ENCODE peak calls at places on chromosomes 11 and 22, in six cellular contexts. M, V, T, W, F and U are unnamed samples.

GRCh38 chr22:25177226-25177625 is 22.4 kb upstream of the CRYBB3 start:
- DNase-seq in V (no peak), F (no peak), T (no peak), M (no peak), W (no peak), U (no peak)

GRCh38 chr11:9150944-9151343 is 59.5 kb upstream of the SCUBE2 start:
- DNase-seq in W (no peak), T (no peak), M (no peak), F (no peak), V (peak; percentile 72), U (no peak)

GRCh38 chr11:26522912-26523610 is 49.0 kb downstream of the MUC15 start:
- DNase-seq in F (no peak), T (no peak), M (no peak), V (peak; percentile 62), W (no peak), U (peak; percentile 1)

GRCh38 chr11:19918302-19919049 is 205.8 kb downstream of the NAV2 start:
- DNase-seq in M (no peak), F (no peak), V (peak; percentile 79), W (no peak), T (no peak), U (no peak)

GRCh38 chr11:662689-663274 is 25.7 kb downstream of the DRD4 start:
- DNase-seq in V (peak; percentile 68), M (no peak), W (peak; percentile 68), F (peak; percentile 60), T (peak; percentile 43), U (peak; percentile 72)

GRCh38 chr22:35303029-35303624 is 3.4 kb downstream of the TOM1 start:
- DNase-seq in M (no peak), T (no peak), V (no peak), F (no peak), W (no peak), U (no peak)

GRCh38 chr22:27668828-27669797 is 132.4 kb downstream of the MN1 start:
- DNase-seq in M (no peak), W (peak; percentile 94), F (no peak), V (peak; percentile 86), T (peak; percentile 7), U (peak; percentile 86)

GRCh38 chr22:35375031-35375430 is 5.9 kb upstream of the HMOX1 start:
- DNase-seq in T (no peak), M (no peak), V (peak; percentile 50), W (no peak), F (no peak), U (no peak)

GRCh38 chr11:70182266-70182665 is 20.8 kb upstream of the FADD start:
- DNase-seq in F (no peak), W (no peak), M (no peak), T (no peak), V (no peak), U (no peak)

GRCh38 chr22:21938071-21938822 is 14.4 kb downstream of the PPM1F start:
- DNase-seq in W (peak; percentile 95), M (peak; percentile 97), V (peak; percentile 95), F (peak; percentile 89), T (peak; percentile 94), U (peak; percentile 94)

GRCh38 chr11:66451663-66452062 is 13.0 kb upstream of the MRPL11 start:
- DNase-seq in W (no peak), T (no peak), M (no peak), V (no peak), F (no peak), U (no peak)

GRCh38 chr11:71395774-71396173 is 52.4 kb downstream of the DHCR7 start:
- DNase-seq in W (no peak), T (no peak), V (no peak), M (no peak), F (no peak), U (no peak)

GRCh38 chr11:42237701-42238235 is 778.3 kb upstream of the LRRC4C start:
- DNase-seq in V (peak; percentile 74), M (no peak), T (no peak), W (no peak), F (no peak), U (no peak)

GRCh38 chr11:30960387-30960992 is 374.3 kb upstream of the MPPED2 start:
- DNase-seq in M (no peak), W (no peak), V (peak; percentile 72), T (no peak), F (no peak), U (peak; percentile 10)

GRCh38 chr11:36109850-36110606 is 166.2 kb downstream of the LDLRAD3 start:
- DNase-seq in M (no peak), V (no peak), T (no peak), F (no peak), W (no peak), U (no peak)

GRCh38 chr22:40449676-40450035 is 79.3 kb downstream of the SGSM3 start:
- DNase-seq in W (no peak), T (no peak), M (no peak), F (no peak), V (peak; percentile 49), U (no peak)

GRCh38 chr11:130178441-130178971 is 18.9 kb downstream of the ST14 start:
- DNase-seq in T (no peak), F (no peak), V (peak; percentile 56), M (no peak), W (peak; percentile 44), U (no peak)

GRCh38 chr11:34651551-34651950 is 30.7 kb downstream of the EHF start:
- DNase-seq in T (no peak), M (no peak), W (no peak), V (peak; percentile 39), F (no peak), U (no peak)

GRCh38 chr11:2780850-2781412 is 81.1 kb upstream of the KCNQ1OT1 start:
- DNase-seq in V (no peak), M (no peak), F (peak; percentile 37), W (peak; percentile 15), T (peak; percentile 2), U (no peak)

GRCh38 chr22:38835888-38836301 is 7.9 kb downstream of the NPTXR start:
- DNase-seq in M (no peak), W (no peak), V (peak; percentile 43), T (no peak), F (no peak), U (no peak)
- TF ChIP-seq CTCF in M (no peak), W (no peak), V (no peak), T (no peak), F (no peak), U (no peak)

GRCh38 chr22:44357296-44357961 is 44.7 kb upstream of the SHISAL1 start:
- DNase-seq in T (no peak), M (no peak), F (no peak), W (no peak), V (no peak), U (no peak)
- TF ChIP-seq CTCF in T (no peak), M (no peak), F (no peak), W (no peak), V (peak; percentile 17), U (no peak)

DNA sequence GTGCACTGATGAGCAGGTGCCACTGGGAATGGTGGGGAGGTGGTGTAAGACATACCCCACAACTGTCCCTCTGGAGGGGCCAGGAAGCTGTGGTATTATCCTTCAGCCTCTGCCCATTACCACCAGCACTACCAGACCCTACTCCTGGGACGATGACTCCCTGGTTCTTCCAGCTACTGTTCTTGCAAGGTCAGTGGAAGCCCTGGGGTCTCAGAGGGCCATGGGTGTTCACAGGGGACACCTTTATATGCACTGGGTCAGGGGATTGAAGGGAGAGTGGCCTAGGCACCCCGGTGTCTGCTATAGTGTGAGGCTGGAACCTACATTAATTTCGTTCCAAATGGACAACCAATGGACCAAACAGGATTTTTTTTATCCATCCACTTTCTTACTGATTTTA is 102.1 kb downstream of the RPS6KA4 start:
- DNase-seq in V (no peak), M (peak; percentile 32), W (no peak), T (no peak), F (no peak), U (no peak)
- TF ChIP-seq CTCF in V (no peak), M (no peak), W (no peak), T (no peak), F (no peak), U (no peak)

GRCh38 chr22:23892130-23892529 is 2.1 kb upstream of the MIF start:
- DNase-seq in W (no peak), F (no peak), T (no peak), V (no peak), M (no peak), U (no peak)

GRCh38 chr22:23892626-23893445 is 1.3 kb upstream of the MIF start:
- DNase-seq in M (peak; percentile 65), W (no peak), T (no peak), F (no peak), V (no peak), U (no peak)

GRCh38 chr22:23891726-23892125 is 2.5 kb upstream of the MIF start:
- DNase-seq in V (no peak), F (no peak), T (no peak), W (no peak), M (no peak), U (no peak)

GRCh38 chr22:23889620-23890019 is 4.6 kb upstream of the MIF start:
- DNase-seq in T (no peak), F (no peak), W (no peak), M (no peak), V (no peak), U (no peak)

DNA sequence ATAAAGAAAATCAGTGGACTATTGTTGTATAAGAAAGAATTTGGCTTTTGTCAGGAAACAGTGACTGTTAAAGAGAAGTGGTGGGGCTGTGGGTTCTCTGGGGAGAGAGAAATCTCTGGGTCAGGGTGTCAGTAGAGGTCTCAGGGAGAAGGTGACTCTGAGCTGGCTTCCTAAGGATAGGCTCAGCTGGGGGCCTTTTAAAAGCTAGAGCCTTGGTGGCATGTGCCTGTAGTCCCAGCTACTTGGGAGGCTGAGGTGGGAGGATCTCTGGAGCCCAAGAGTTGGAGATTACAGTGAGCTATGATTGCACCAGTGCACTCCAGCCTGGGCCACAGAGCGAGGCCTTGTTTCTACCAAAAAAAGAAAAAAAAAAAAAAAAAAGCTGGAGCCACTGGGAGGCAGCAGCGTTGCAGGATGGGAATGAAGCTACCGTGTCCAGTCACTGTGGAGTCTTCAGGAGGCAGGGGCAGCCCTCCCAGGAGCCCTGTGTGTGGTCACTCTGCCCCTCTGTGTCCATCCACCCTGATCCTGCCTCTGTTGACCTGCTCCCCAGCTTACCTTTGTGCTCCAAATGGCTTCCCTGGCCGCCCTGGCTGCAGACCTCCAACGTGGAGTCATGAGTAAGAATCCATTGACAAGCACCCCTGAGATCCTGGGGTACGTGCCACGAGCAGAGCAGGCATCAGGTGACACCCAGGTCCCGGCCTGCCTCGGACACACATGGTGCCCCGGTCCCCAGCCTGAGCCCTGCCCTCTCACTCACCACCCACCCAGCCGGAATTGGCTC is 5.4 kb upstream of the MIF start:
- DNase-seq in T (no peak), M (no peak), V (peak; percentile 60), W (no peak), F (no peak), U (no peak)
- TF ChIP-seq CTCF in T (no peak), M (no peak), V (no peak), W (no peak), F (no peak), U (no peak)